ENCODE peak calls at places on chromosome 13, in nine cellular contexts. One of them, this sample, is unnamed.

GRCh38 chr13:67619346-67619745 is 389.2 kb upstream of the PCDH9 start:
- DNase-seq in CD4-positive, alpha-beta memory T cell: no peak
- DNase-seq in mammary epithelial cell: no peak
- DNase-seq in fibroblast of mammary gland: peak
- DNase-seq in lung: no peak
- DNase-seq in BE2C: no peak
- DNase-seq in upper lobe of right lung: no peak
- DNase-seq in neural progenitor cell: no peak
- DNase-seq in astrocyte of the cerebellum: peak
- DNase-seq in this sample: no peak

GRCh38 chr13:37669845-37670244 is 71.3 kb upstream of the POSTN start:
- DNase-seq in neural progenitor cell: no peak
- DNase-seq in upper lobe of right lung: no peak
- DNase-seq in lung: no peak
- DNase-seq in CD4-positive, alpha-beta memory T cell: no peak
- DNase-seq in BE2C: no peak
- DNase-seq in mammary epithelial cell: no peak
- DNase-seq in fibroblast of mammary gland: no peak
- DNase-seq in astrocyte of the cerebellum: no peak
- DNase-seq in this sample: no peak

GRCh38 chr13:66887088-66887487 is 343.0 kb downstream of the PCDH9 start:
- DNase-seq in lung: no peak
- DNase-seq in CD4-positive, alpha-beta memory T cell: no peak
- DNase-seq in BE2C: peak
- DNase-seq in neural progenitor cell: no peak
- DNase-seq in upper lobe of right lung: no peak
- DNase-seq in fibroblast of mammary gland: peak
- DNase-seq in mammary epithelial cell: no peak
- DNase-seq in astrocyte of the cerebellum: peak
- DNase-seq in this sample: no peak

GRCh38 chr13:98879127-98879520 is 98.7 kb downstream of the DOCK9 start:
- DNase-seq in fibroblast of mammary gland: no peak
- DNase-seq in upper lobe of right lung: no peak
- DNase-seq in neural progenitor cell: no peak
- DNase-seq in astrocyte of the cerebellum: no peak
- DNase-seq in lung: no peak
- DNase-seq in BE2C: no peak
- DNase-seq in mammary epithelial cell: no peak
- DNase-seq in CD4-positive, alpha-beta memory T cell: no peak
- DNase-seq in this sample: no peak

GRCh38 chr13:65854431-65854830 is 1375.7 kb downstream of the PCDH9 start:
- DNase-seq in mammary epithelial cell: no peak
- DNase-seq in upper lobe of right lung: no peak
- DNase-seq in BE2C: no peak
- DNase-seq in fibroblast of mammary gland: no peak
- DNase-seq in astrocyte of the cerebellum: no peak
- DNase-seq in CD4-positive, alpha-beta memory T cell: no peak
- DNase-seq in lung: no peak
- DNase-seq in neural progenitor cell: no peak
- DNase-seq in this sample: no peak

GRCh38 chr13:43360911-43361605 is 337.7 kb downstream of the DNAJC15 start:
- DNase-seq in neural progenitor cell: no peak
- DNase-seq in upper lobe of right lung: no peak
- DNase-seq in CD4-positive, alpha-beta memory T cell: no peak
- DNase-seq in astrocyte of the cerebellum: no peak
- DNase-seq in lung: no peak
- DNase-seq in mammary epithelial cell: peak
- DNase-seq in BE2C: no peak
- DNase-seq in fibroblast of mammary gland: no peak
- DNase-seq in this sample: no peak

GRCh38 chr13:32453981-32454380 is 26.1 kb upstream of the N4BP2L1 start:
- DNase-seq in mammary epithelial cell: no peak
- DNase-seq in CD4-positive, alpha-beta memory T cell: no peak
- DNase-seq in upper lobe of right lung: no peak
- DNase-seq in neural progenitor cell: no peak
- DNase-seq in astrocyte of the cerebellum: no peak
- DNase-seq in BE2C: no peak
- DNase-seq in fibroblast of mammary gland: no peak
- DNase-seq in lung: no peak
- DNase-seq in this sample: no peak

GRCh38 chr13:99722419-99722818 is 221.1 kb downstream of the TM9SF2 start:
- DNase-seq in mammary epithelial cell: no peak
- DNase-seq in neural progenitor cell: no peak
- DNase-seq in fibroblast of mammary gland: no peak
- DNase-seq in astrocyte of the cerebellum: no peak
- DNase-seq in BE2C: no peak
- DNase-seq in lung: no peak
- DNase-seq in upper lobe of right lung: no peak
- DNase-seq in CD4-positive, alpha-beta memory T cell: no peak
- DNase-seq in this sample: no peak

GRCh38 chr13:44004881-44005280 is 125.2 kb downstream of the LACC1 start:
- DNase-seq in mammary epithelial cell: peak
- DNase-seq in astrocyte of the cerebellum: no peak
- DNase-seq in BE2C: no peak
- DNase-seq in neural progenitor cell: no peak
- DNase-seq in fibroblast of mammary gland: peak
- DNase-seq in lung: no peak
- DNase-seq in upper lobe of right lung: no peak
- DNase-seq in CD4-positive, alpha-beta memory T cell: no peak
- DNase-seq in this sample: no peak

GRCh38 chr13:106851251-106851650 is 283.3 kb upstream of the ARGLU1 start:
- DNase-seq in fibroblast of mammary gland: peak
- DNase-seq in mammary epithelial cell: no peak
- DNase-seq in astrocyte of the cerebellum: no peak
- DNase-seq in upper lobe of right lung: no peak
- DNase-seq in neural progenitor cell: no peak
- DNase-seq in lung: no peak
- DNase-seq in CD4-positive, alpha-beta memory T cell: no peak
- DNase-seq in BE2C: no peak
- DNase-seq in this sample: no peak

GRCh38 chr13:94999871-95000270 is 287.5 kb upstream of the SOX21 start:
- DNase-seq in BE2C: no peak
- DNase-seq in fibroblast of mammary gland: no peak
- DNase-seq in mammary epithelial cell: peak
- DNase-seq in upper lobe of right lung: no peak
- DNase-seq in lung: no peak
- DNase-seq in neural progenitor cell: no peak
- DNase-seq in CD4-positive, alpha-beta memory T cell: no peak
- DNase-seq in astrocyte of the cerebellum: no peak
- DNase-seq in this sample: no peak

GRCh38 chr13:31409678-31410356 is 210.0 kb downstream of the B3GLCT start:
- DNase-seq in CD4-positive, alpha-beta memory T cell: no peak
- DNase-seq in mammary epithelial cell: peak
- DNase-seq in lung: no peak
- DNase-seq in neural progenitor cell: peak
- DNase-seq in fibroblast of mammary gland: peak
- DNase-seq in BE2C: no peak
- DNase-seq in astrocyte of the cerebellum: peak
- DNase-seq in upper lobe of right lung: no peak
- DNase-seq in this sample: peak

GRCh38 chr13:86584301-86584700 is 785.1 kb upstream of the SLITRK6 start:
- DNase-seq in BE2C: no peak
- DNase-seq in upper lobe of right lung: no peak
- DNase-seq in neural progenitor cell: no peak
- DNase-seq in fibroblast of mammary gland: no peak
- DNase-seq in CD4-positive, alpha-beta memory T cell: no peak
- DNase-seq in astrocyte of the cerebellum: no peak
- DNase-seq in mammary epithelial cell: no peak
- DNase-seq in lung: no peak
- DNase-seq in this sample: no peak

GRCh38 chr13:107993239-107993948 is 221.9 kb downstream of the LIG4 start:
- DNase-seq in astrocyte of the cerebellum: no peak
- DNase-seq in lung: no peak
- DNase-seq in CD4-positive, alpha-beta memory T cell: no peak
- DNase-seq in fibroblast of mammary gland: no peak
- DNase-seq in mammary epithelial cell: no peak
- DNase-seq in neural progenitor cell: no peak
- DNase-seq in BE2C: no peak
- DNase-seq in upper lobe of right lung: no peak
- DNase-seq in this sample: no peak

DNA sequence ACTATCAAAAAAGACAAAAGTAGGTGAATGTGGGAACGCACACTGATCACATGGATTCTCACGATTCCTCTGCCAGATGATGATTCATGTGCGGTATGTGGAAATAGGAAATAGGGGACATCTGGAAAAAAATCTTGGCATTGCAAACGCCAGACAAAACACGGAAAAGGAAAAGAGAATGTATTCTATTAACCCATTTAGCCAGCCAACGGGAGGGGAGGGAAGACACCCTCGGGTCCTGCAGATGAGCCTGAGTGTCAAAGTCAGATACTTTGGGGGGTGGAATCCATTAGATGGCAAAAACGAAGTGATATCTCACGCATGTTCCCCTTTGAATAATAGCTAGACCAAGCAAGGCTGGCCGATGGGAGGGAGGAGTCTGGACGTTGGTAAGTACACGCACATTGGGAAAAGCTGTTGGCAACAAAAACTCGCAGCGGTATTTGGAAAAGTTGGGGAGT is 73.7 kb downstream of the COL4A1 start:
- DNase-seq in lung: no peak
- DNase-seq in fibroblast of mammary gland: peak
- DNase-seq in CD4-positive, alpha-beta memory T cell: no peak
- DNase-seq in astrocyte of the cerebellum: peak
- DNase-seq in upper lobe of right lung: no peak
- DNase-seq in mammary epithelial cell: no peak
- DNase-seq in BE2C: no peak
- DNase-seq in neural progenitor cell: no peak
- DNase-seq in this sample: no peak
- H3K4me3 ChIP-seq in lung: no peak
- H3K4me3 ChIP-seq in fibroblast of mammary gland: peak
- H3K4me3 ChIP-seq in CD4-positive, alpha-beta memory T cell: no peak
- H3K4me3 ChIP-seq in astrocyte of the cerebellum: no peak
- H3K4me3 ChIP-seq in upper lobe of right lung: peak
- H3K4me3 ChIP-seq in mammary epithelial cell: no peak
- H3K4me3 ChIP-seq in BE2C: peak
- H3K4me3 ChIP-seq in neural progenitor cell: no peak
- H3K4me3 ChIP-seq in this sample: no peak

GRCh38 chr13:40255551-40255950 is 410.9 kb downstream of the FOXO1 start:
- DNase-seq in CD4-positive, alpha-beta memory T cell: no peak
- DNase-seq in astrocyte of the cerebellum: no peak
- DNase-seq in neural progenitor cell: no peak
- DNase-seq in fibroblast of mammary gland: no peak
- DNase-seq in lung: no peak
- DNase-seq in upper lobe of right lung: no peak
- DNase-seq in mammary epithelial cell: no peak
- DNase-seq in BE2C: no peak
- DNase-seq in this sample: no peak

GRCh38 chr13:40261361-40261760 is 405.1 kb downstream of the FOXO1 start:
- DNase-seq in CD4-positive, alpha-beta memory T cell: no peak
- DNase-seq in mammary epithelial cell: no peak
- DNase-seq in BE2C: no peak
- DNase-seq in upper lobe of right lung: no peak
- DNase-seq in fibroblast of mammary gland: no peak
- DNase-seq in lung: no peak
- DNase-seq in astrocyte of the cerebellum: no peak
- DNase-seq in neural progenitor cell: no peak
- DNase-seq in this sample: no peak

GRCh38 chr13:40254394-40254793 is 412.0 kb downstream of the FOXO1 start:
- DNase-seq in mammary epithelial cell: no peak
- DNase-seq in upper lobe of right lung: no peak
- DNase-seq in astrocyte of the cerebellum: no peak
- DNase-seq in lung: no peak
- DNase-seq in BE2C: no peak
- DNase-seq in fibroblast of mammary gland: no peak
- DNase-seq in CD4-positive, alpha-beta memory T cell: no peak
- DNase-seq in neural progenitor cell: no peak
- DNase-seq in this sample: no peak

GRCh38 chr13:40261947-40262346 is 404.5 kb downstream of the FOXO1 start:
- DNase-seq in neural progenitor cell: no peak
- DNase-seq in BE2C: no peak
- DNase-seq in upper lobe of right lung: no peak
- DNase-seq in astrocyte of the cerebellum: no peak
- DNase-seq in lung: no peak
- DNase-seq in fibroblast of mammary gland: no peak
- DNase-seq in mammary epithelial cell: no peak
- DNase-seq in CD4-positive, alpha-beta memory T cell: no peak
- DNase-seq in this sample: no peak

GRCh38 chr13:40259899-40260298 is 406.5 kb downstream of the FOXO1 start:
- DNase-seq in lung: no peak
- DNase-seq in upper lobe of right lung: no peak
- DNase-seq in BE2C: no peak
- DNase-seq in mammary epithelial cell: no peak
- DNase-seq in CD4-positive, alpha-beta memory T cell: no peak
- DNase-seq in fibroblast of mammary gland: peak
- DNase-seq in neural progenitor cell: no peak
- DNase-seq in astrocyte of the cerebellum: no peak
- DNase-seq in this sample: no peak
- H3K4me3 ChIP-seq in lung: no peak
- H3K4me3 ChIP-seq in upper lobe of right lung: no peak
- H3K4me3 ChIP-seq in BE2C: no peak
- H3K4me3 ChIP-seq in mammary epithelial cell: no peak
- H3K4me3 ChIP-seq in CD4-positive, alpha-beta memory T cell: no peak
- H3K4me3 ChIP-seq in fibroblast of mammary gland: no peak
- H3K4me3 ChIP-seq in neural progenitor cell: no peak
- H3K4me3 ChIP-seq in astrocyte of the cerebellum: no peak
- H3K4me3 ChIP-seq in this sample: no peak

DNA sequence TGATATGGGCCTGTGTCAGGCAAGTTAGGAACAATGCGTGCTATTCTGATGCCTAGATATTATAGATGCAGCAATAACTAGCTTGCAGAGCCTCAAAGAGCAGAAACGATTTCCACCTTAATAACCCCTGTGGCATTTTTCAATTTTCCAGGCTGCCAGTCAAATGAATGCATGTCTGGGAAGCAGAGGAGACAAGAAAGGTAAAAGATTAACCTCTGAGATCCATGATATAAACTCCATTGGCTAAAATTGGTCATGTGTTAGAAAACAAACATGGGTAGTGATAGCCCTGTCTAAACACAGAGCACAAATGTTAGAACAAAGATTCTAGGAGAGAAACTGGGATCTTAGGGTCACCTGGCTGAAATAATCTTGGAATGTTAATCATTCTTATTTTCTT is 811.1 kb downstream of the DIAPH3 start:
- DNase-seq in fibroblast of mammary gland: no peak
- DNase-seq in BE2C: no peak
- DNase-seq in upper lobe of right lung: no peak
- DNase-seq in mammary epithelial cell: no peak
- DNase-seq in astrocyte of the cerebellum: no peak
- DNase-seq in lung: no peak
- DNase-seq in CD4-positive, alpha-beta memory T cell: no peak
- DNase-seq in neural progenitor cell: no peak
- DNase-seq in this sample: no peak
- H3K4me3 ChIP-seq in fibroblast of mammary gland: no peak
- H3K4me3 ChIP-seq in BE2C: no peak
- H3K4me3 ChIP-seq in upper lobe of right lung: no peak
- H3K4me3 ChIP-seq in mammary epithelial cell: no peak
- H3K4me3 ChIP-seq in astrocyte of the cerebellum: no peak
- H3K4me3 ChIP-seq in lung: no peak
- H3K4me3 ChIP-seq in CD4-positive, alpha-beta memory T cell: no peak
- H3K4me3 ChIP-seq in neural progenitor cell: no peak
- H3K4me3 ChIP-seq in this sample: no peak

DNA sequence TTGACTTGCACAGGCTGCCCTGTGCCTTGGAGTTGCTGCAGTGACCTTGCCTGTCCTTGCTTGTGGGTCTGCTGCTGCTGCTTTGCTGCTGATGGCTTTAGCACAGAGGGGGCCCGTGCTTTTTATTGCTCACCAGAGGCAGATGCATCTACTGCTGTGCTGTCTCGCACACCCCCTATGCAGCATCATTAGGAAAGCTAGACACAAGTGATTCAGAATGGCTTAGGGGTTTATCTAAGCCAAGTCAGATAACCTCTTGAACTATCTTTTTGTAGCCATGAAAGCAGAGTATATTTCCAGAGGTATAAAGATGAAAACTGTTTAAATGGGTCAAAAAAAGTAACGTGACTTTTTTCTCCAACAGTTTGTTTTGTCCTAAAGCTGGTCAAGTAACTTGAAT is 7.8 kb downstream of the GTF3A start:
- DNase-seq in upper lobe of right lung: no peak
- DNase-seq in lung: no peak
- DNase-seq in CD4-positive, alpha-beta memory T cell: no peak
- DNase-seq in neural progenitor cell: no peak
- DNase-seq in BE2C: no peak
- DNase-seq in fibroblast of mammary gland: no peak
- DNase-seq in astrocyte of the cerebellum: no peak
- DNase-seq in mammary epithelial cell: no peak
- DNase-seq in this sample: no peak
- H3K4me3 ChIP-seq in upper lobe of right lung: no peak
- H3K4me3 ChIP-seq in lung: no peak
- H3K4me3 ChIP-seq in CD4-positive, alpha-beta memory T cell: no peak
- H3K4me3 ChIP-seq in neural progenitor cell: no peak
- H3K4me3 ChIP-seq in BE2C: no peak
- H3K4me3 ChIP-seq in fibroblast of mammary gland: no peak
- H3K4me3 ChIP-seq in astrocyte of the cerebellum: no peak
- H3K4me3 ChIP-seq in mammary epithelial cell: no peak
- H3K4me3 ChIP-seq in this sample: no peak